ENCODE peak calls at places on chromosomes 11 and 22, in ten cellular contexts. Z is kidney; O is adrenal gland; A is CD8-positive, alpha-beta T cell; M is IMR-90; N is WTC11; W is cardiac muscle cell; P is heart left ventricle; K is RWPE1; U is left ventricle myocardium inferior. I is an unnamed sample.
A peak's percentile ranks its signal among the peaks of the same experiment; 100 is the strongest.

GRCh38 chr11:90257158-90257525 is 34.3 kb upstream of the CHORDC1 start:
- DNase-seq in M (no peak), O (no peak), P (no peak), N (no peak), Z (no peak), A (no peak), U (no peak), K (no peak), W (no peak), I (no peak)

GRCh38 chr11:35214792-35215193 is 75.8 kb downstream of the CD44 start:
- DNase-seq in P (no peak), A (no peak), K (peak; percentile 5), Z (no peak), U (no peak), M (peak; percentile 97), W (peak; percentile 86), N (peak; percentile 68), O (peak; percentile 23), I (no peak)

GRCh38 chr11:34305095-34305692 is 52.6 kb downstream of the ABTB2 start:
- DNase-seq in W (no peak), P (no peak), A (no peak), U (no peak), Z (no peak), N (no peak), O (no peak), M (peak; percentile 39), K (no peak), I (no peak)

GRCh38 chr11:87421422-87421821 is 383.7 kb downstream of the TMEM135 start:
- DNase-seq in A (no peak), K (peak; percentile 56), N (peak; percentile 32), Z (no peak), P (peak; percentile 22), U (no peak), W (peak; percentile 90), M (peak; percentile 87), O (peak; percentile 52), I (no peak)

GRCh38 chr11:112292785-112293407 is 32.2 kb upstream of the PLET1 start:
- DNase-seq in M (peak; percentile 91), A (no peak), Z (no peak), K (peak; percentile 86), U (no peak), O (peak; percentile 63), W (peak; percentile 89), N (no peak), P (no peak), I (no peak)

GRCh38 chr11:24234822-24235508 is 261.9 kb upstream of the LUZP2 start:
- DNase-seq in P (no peak), K (peak; percentile 23), A (no peak), U (no peak), O (peak; percentile 14), Z (peak; percentile 35), M (peak; percentile 79), W (peak; percentile 41), N (no peak), I (no peak)

GRCh38 chr11:118604566-118604965 is 2.8 kb upstream of the PHLDB1 start:
- DNase-seq in Z (no peak), P (no peak), O (no peak), M (no peak), K (no peak), N (no peak), A (no peak), U (no peak), W (peak; percentile 17), I (no peak)

GRCh38 chr22:32910358-32910757 is 108.9 kb downstream of the TIMP3 start:
- DNase-seq in Z (no peak), O (peak; percentile 71), N (no peak), A (no peak), M (no peak), U (no peak), K (no peak), W (no peak), P (no peak), I (no peak)

GRCh38 chr22:43443072-43443471 is 31.3 kb downstream of the MPPED1 start:
- DNase-seq in K (no peak), M (no peak), A (no peak), O (no peak), Z (no peak), U (no peak), W (no peak), P (no peak), N (no peak), I (no peak)

GRCh38 chr22:39175127-39176066 is 22.9 kb upstream of the CBX7 start:
- DNase-seq in K (no peak), Z (peak; percentile 86), U (no peak), W (peak; percentile 23), N (no peak), M (no peak), A (no peak), O (no peak), P (no peak), I (no peak)

GRCh38 chr11:32013603-32014002 is 77.3 kb upstream of the RCN1 start:
- DNase-seq in M (no peak), P (no peak), Z (no peak), N (no peak), A (no peak), K (no peak), U (no peak), O (no peak), W (no peak), I (no peak)

GRCh38 chr11:87228820-87229219 is 191.1 kb downstream of the TMEM135 start:
- DNase-seq in P (no peak), N (no peak), U (no peak), Z (no peak), K (no peak), W (no peak), A (no peak), M (no peak), O (no peak), I (no peak)

GRCh38 chr11:114319716-114320328 is 23.6 kb downstream of the NNMT start:
- DNase-seq in O (no peak), P (no peak), M (no peak), Z (no peak), A (no peak), U (no peak), N (no peak), W (peak; percentile 23), K (no peak), I (no peak)

GRCh38 chr22:41478891-41479521 is 10.1 kb downstream of the ACO2 start:
- DNase-seq in A (no peak), P (no peak), Z (no peak), N (no peak), U (no peak), W (peak; percentile 39), O (peak; percentile 84), K (no peak), M (peak; percentile 59), I (no peak)

DNA sequence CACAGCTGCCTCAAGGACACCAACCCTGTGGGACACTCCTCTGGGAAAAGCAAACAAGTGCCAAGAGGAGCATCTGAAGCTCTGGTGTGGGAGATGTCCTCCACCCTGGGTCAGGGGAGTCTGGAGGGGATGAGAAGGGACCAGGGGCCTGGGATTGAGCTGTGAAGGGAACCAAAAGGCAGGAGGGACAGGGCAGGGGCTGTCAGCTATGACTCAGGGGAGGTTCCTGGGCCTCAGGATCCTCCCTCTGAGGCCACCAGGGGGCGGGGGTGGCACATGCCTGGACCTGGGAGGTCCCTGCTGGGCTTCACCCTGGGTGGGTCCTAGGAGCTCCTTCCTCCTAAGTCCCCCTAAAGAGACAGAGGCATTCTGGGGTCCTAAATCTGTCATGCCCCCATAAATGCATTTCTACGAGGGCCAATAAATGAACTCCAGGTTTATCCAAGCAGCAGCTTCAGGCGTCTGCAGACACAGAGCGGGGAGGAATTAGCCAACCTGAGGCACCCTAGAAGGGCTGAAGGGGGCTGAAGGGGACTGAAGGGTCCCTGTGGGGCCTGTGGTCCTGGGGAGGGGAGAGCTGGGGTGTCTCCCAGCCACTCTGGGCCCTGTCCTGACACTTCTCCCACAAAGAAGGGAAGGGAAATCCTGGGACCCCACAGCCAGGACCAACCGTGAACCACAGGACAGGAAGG is 31.9 kb upstream of the IGLL5 start:
- DNase-seq in W (peak; percentile 13), K (peak; percentile 3), P (no peak), A (peak; percentile 33), N (peak; percentile 64), U (no peak), Z (no peak), M (no peak), O (no peak), I (peak; percentile 59)
- TF ChIP-seq CTCF in W (peak; percentile 40), K (no peak), P (peak; percentile 55), A (peak; percentile 35), N (peak; percentile 46), U (peak; percentile 53), Z (no peak), M (peak; percentile 46), O (no peak), I (peak; percentile 55)

DNA sequence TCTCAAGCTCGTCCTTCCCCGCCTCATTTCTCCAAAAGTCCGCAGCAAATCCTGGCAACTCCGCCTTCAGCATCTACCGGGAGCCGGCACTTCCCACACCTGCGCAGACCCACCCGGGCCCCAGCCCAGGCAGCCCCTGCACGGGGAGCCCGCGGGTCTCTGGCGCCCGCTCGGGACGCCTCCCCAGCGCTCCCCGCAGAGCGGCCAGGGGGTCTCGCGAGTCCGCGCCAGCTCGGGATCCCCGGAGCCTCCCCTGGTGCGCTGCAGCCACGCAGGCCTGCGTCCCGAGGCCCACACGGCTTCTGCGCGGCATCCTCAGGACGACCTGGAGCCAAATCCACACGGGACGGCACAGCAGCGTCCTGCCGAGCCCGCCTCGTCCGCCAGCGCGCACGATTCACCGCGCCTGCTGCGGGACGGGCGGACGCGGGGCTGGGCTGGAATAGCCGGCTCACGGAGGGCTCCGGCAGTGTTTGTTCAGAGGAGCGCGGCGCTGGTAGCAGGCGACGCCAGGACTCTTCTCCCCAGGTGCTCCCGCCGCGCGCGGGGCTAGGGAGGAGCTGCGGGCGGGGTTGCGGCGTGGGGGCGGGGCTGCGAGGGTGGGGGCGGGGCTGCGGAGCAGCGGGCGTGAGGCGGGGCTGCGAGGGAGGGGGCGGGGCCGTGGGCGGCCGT is 810 bp upstream of the PHRF1 start:
- DNase-seq in M (no peak), A (no peak), W (no peak), Z (no peak), O (no peak), K (no peak), U (no peak), P (peak; percentile 78), N (peak; percentile 74), I (no peak)
- TF ChIP-seq CTCF in M (no peak), A (no peak), W (no peak), Z (no peak), O (peak; percentile 15), K (no peak), U (no peak), P (no peak), N (no peak), I (no peak)

DNA sequence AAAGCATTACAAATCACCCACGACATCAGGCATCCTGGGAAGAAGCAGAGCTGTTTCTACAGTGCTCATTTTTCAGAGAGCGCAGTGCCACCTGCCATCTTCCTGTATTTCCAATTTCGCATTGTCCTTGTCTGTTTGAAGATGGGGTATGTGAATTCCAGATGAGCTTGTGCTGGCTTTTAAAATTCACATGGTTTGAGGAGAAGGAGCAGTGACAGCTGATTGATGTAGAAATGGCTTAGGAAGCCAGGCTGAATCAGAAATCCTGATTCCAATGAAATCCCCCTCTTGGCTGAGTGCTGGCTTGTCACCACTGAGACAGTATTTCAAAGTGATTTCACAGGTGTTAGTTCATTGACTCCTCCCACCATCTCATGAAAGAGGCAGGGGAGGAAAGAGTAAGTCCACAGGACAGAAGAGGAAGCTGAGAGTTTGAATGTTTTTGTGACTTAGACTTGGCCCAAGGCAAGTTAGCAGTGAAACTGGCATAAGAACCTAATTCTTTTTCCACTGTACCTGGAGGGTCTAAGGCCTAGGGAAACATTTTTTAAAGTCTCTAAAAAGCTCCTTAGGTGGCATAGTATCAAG is 344.6 kb upstream of the C11orf87 start:
- DNase-seq in O (no peak), M (no peak), N (no peak), K (no peak), U (no peak), A (no peak), P (no peak), W (no peak), Z (no peak), I (no peak)
- TF ChIP-seq CTCF in O (no peak), M (no peak), N (no peak), K (no peak), U (no peak), A (no peak), P (no peak), W (no peak), Z (no peak), I (no peak)

GRCh38 chr11:22169833-22170232 is 23.1 kb upstream of the ANO5 start:
- DNase-seq in N (no peak), W (no peak), U (no peak), Z (no peak), A (no peak), K (no peak), P (no peak), M (peak; percentile 0), O (no peak), I (no peak)
- TF ChIP-seq CTCF in N (no peak), W (peak; percentile 23), U (peak; percentile 53), Z (no peak), A (no peak), K (peak; percentile 36), P (peak; percentile 58), M (peak; percentile 13), O (no peak), I (no peak)

I was measured in natural killer cell.